ENCODE peak calls at places on chromosomes 4 and X, in four cellular contexts. One of them, this sample, is unnamed.

GRCh38 chrX:338281-338835 is 19.8 kb upstream of the GTPBP6 start:
- DNase-seq in transverse colon: no peak
- DNase-seq in upper lobe of left lung: peak
- DNase-seq in breast epithelium: no peak
- DNase-seq in this sample: no peak

GRCh38 chrX:17591741-17592110 is 145.6 kb upstream of the SCML1 start:
- DNase-seq in upper lobe of left lung: no peak
- DNase-seq in breast epithelium: no peak
- DNase-seq in transverse colon: no peak
- DNase-seq in this sample: no peak

GRCh38 chr4:98289375-98289774 is 28.2 kb downstream of the RAP1GDS1 start:
- DNase-seq in upper lobe of left lung: no peak
- DNase-seq in breast epithelium: no peak
- DNase-seq in transverse colon: no peak
- DNase-seq in this sample: no peak

GRCh38 chr4:15690020-15690809 is 8.6 kb downstream of the FAM200B start:
- DNase-seq in upper lobe of left lung: no peak
- DNase-seq in breast epithelium: no peak
- DNase-seq in transverse colon: no peak
- DNase-seq in this sample: no peak

GRCh38 chr4:44326716-44327115 is 121.9 kb downstream of the KCTD8 start:
- DNase-seq in breast epithelium: no peak
- DNase-seq in transverse colon: no peak
- DNase-seq in upper lobe of left lung: no peak
- DNase-seq in this sample: no peak

GRCh38 chrX:126164689-126165400 is 1.2 kb downstream of the DCAF12L2 start:
- DNase-seq in transverse colon: no peak
- DNase-seq in upper lobe of left lung: peak
- DNase-seq in breast epithelium: no peak
- DNase-seq in this sample: no peak

GRCh38 chrX:51568586-51568985 is 50.1 kb downstream of the CENPVL3 start:
- DNase-seq in transverse colon: no peak
- DNase-seq in upper lobe of left lung: no peak
- DNase-seq in breast epithelium: no peak
- DNase-seq in this sample: no peak

GRCh38 chr4:102572452-102572851 is 71.3 kb downstream of the NFKB1 start:
- DNase-seq in breast epithelium: no peak
- DNase-seq in transverse colon: no peak
- DNase-seq in upper lobe of left lung: no peak
- DNase-seq in this sample: no peak

GRCh38 chr4:37542749-37543148 is 143.4 kb downstream of the RELL1 start:
- DNase-seq in transverse colon: no peak
- DNase-seq in breast epithelium: no peak
- DNase-seq in upper lobe of left lung: no peak
- DNase-seq in this sample: no peak

GRCh38 chrX:45191820-45192409 is 8.8 kb downstream of the DIPK2B start:
- DNase-seq in transverse colon: no peak
- DNase-seq in upper lobe of left lung: no peak
- DNase-seq in breast epithelium: no peak
- DNase-seq in this sample: no peak

GRCh38 chrX:18353931-18354368 is 538 bp downstream of the SCML2 start:
- DNase-seq in upper lobe of left lung: peak
- DNase-seq in breast epithelium: no peak
- DNase-seq in transverse colon: peak
- DNase-seq in this sample: no peak

GRCh38 chr4:153257151-153257620 is 52.9 kb downstream of the TRIM2 start:
- DNase-seq in transverse colon: no peak
- DNase-seq in upper lobe of left lung: no peak
- DNase-seq in breast epithelium: no peak
- DNase-seq in this sample: peak
- TF ChIP-seq POLR2AphosphoS5 in transverse colon: peak
- TF ChIP-seq POLR2AphosphoS5 in upper lobe of left lung: no peak
- TF ChIP-seq POLR2AphosphoS5 in breast epithelium: no peak
- TF ChIP-seq POLR2AphosphoS5 in this sample: no peak

GRCh38 chr4:48680848-48681568 is 99.1 kb downstream of the FRYL start:
- DNase-seq in upper lobe of left lung: no peak
- DNase-seq in breast epithelium: no peak
- DNase-seq in transverse colon: no peak
- DNase-seq in this sample: no peak
- TF ChIP-seq POLR2AphosphoS5 in upper lobe of left lung: no peak
- TF ChIP-seq POLR2AphosphoS5 in breast epithelium: no peak
- TF ChIP-seq POLR2AphosphoS5 in transverse colon: peak
- TF ChIP-seq POLR2AphosphoS5 in this sample: no peak

GRCh38 chrX:40176256-40176978 is 78.7 kb upstream of the BCOR start:
- DNase-seq in transverse colon: peak
- DNase-seq in breast epithelium: no peak
- DNase-seq in upper lobe of left lung: peak
- DNase-seq in this sample: no peak
- TF ChIP-seq POLR2AphosphoS5 in transverse colon: no peak
- TF ChIP-seq POLR2AphosphoS5 in breast epithelium: no peak
- TF ChIP-seq POLR2AphosphoS5 in upper lobe of left lung: peak
- TF ChIP-seq POLR2AphosphoS5 in this sample: no peak

GRCh38 chr4:73702796-73703287 is 37.5 kb upstream of the CXCL8 start:
- DNase-seq in transverse colon: no peak
- DNase-seq in breast epithelium: no peak
- DNase-seq in upper lobe of left lung: no peak
- DNase-seq in this sample: no peak

GRCh38 chr4:73701116-73701515 is 39.3 kb upstream of the CXCL8 start:
- DNase-seq in transverse colon: no peak
- DNase-seq in upper lobe of left lung: no peak
- DNase-seq in breast epithelium: no peak
- DNase-seq in this sample: no peak

GRCh38 chr4:73703320-73703719 is 37.0 kb upstream of the CXCL8 start:
- DNase-seq in breast epithelium: no peak
- DNase-seq in upper lobe of left lung: no peak
- DNase-seq in transverse colon: no peak
- DNase-seq in this sample: no peak

GRCh38 chr4:73693816-73694215 is 46.6 kb upstream of the CXCL8 start:
- DNase-seq in breast epithelium: no peak
- DNase-seq in upper lobe of left lung: no peak
- DNase-seq in transverse colon: no peak
- DNase-seq in this sample: no peak

GRCh38 chr4:73698217-73698616 is 42.2 kb upstream of the CXCL8 start:
- DNase-seq in breast epithelium: peak
- DNase-seq in transverse colon: no peak
- DNase-seq in upper lobe of left lung: no peak
- DNase-seq in this sample: no peak
- TF ChIP-seq POLR2AphosphoS5 in breast epithelium: no peak
- TF ChIP-seq POLR2AphosphoS5 in transverse colon: no peak
- TF ChIP-seq POLR2AphosphoS5 in upper lobe of left lung: no peak
- TF ChIP-seq POLR2AphosphoS5 in this sample: no peak

GRCh38 chr4:11423465-11423864 is 5.2 kb downstream of the HS3ST1 start:
- DNase-seq in breast epithelium: no peak
- DNase-seq in transverse colon: no peak
- DNase-seq in upper lobe of left lung: no peak
- DNase-seq in this sample: no peak
- TF ChIP-seq POLR2AphosphoS5 in breast epithelium: no peak
- TF ChIP-seq POLR2AphosphoS5 in transverse colon: no peak
- TF ChIP-seq POLR2AphosphoS5 in upper lobe of left lung: peak
- TF ChIP-seq POLR2AphosphoS5 in this sample: no peak

DNA sequence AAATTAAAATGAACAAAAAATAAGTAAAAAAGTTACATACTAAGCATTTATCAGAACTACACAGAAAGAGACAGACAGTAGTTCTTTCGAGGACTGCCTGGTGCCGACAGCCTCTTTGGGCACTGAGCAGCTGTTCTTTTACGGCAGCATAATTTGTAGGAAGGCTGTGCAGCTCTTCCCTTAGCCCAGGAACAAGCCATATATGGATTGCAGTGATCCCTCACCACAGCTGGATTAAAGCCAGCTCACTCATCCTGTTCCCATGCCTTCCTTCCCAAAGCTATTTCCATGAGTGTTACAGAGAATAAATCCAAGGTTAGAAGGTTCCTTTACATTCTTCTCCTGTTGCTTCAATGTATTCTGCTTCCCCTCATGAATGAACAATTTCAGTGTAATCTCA is 71.7 kb downstream of the DDX60L start:
- DNase-seq in breast epithelium: peak
- DNase-seq in upper lobe of left lung: no peak
- DNase-seq in transverse colon: peak
- DNase-seq in this sample: no peak
- TF ChIP-seq POLR2AphosphoS5 in breast epithelium: no peak
- TF ChIP-seq POLR2AphosphoS5 in upper lobe of left lung: no peak
- TF ChIP-seq POLR2AphosphoS5 in transverse colon: peak
- TF ChIP-seq POLR2AphosphoS5 in this sample: no peak

GRCh38 chr4:119729815-119730643 is 101.4 kb upstream of the PDE5A start:
- DNase-seq in upper lobe of left lung: no peak
- DNase-seq in transverse colon: peak
- DNase-seq in breast epithelium: no peak
- DNase-seq in this sample: no peak
- TF ChIP-seq POLR2AphosphoS5 in upper lobe of left lung: peak
- TF ChIP-seq POLR2AphosphoS5 in transverse colon: no peak
- TF ChIP-seq POLR2AphosphoS5 in breast epithelium: no peak
- TF ChIP-seq POLR2AphosphoS5 in this sample: no peak

GRCh38 chr4:141635726-141636076 is 682 bp upstream of the IL15 start:
- DNase-seq in upper lobe of left lung: no peak
- DNase-seq in breast epithelium: no peak
- DNase-seq in transverse colon: no peak
- DNase-seq in this sample: no peak

GRCh38 chr4:141636771-141637460 is 533 bp downstream of the IL15 start:
- DNase-seq in breast epithelium: peak
- DNase-seq in upper lobe of left lung: peak
- DNase-seq in transverse colon: peak
- DNase-seq in this sample: peak

GRCh38 chr4:141640692-141641091 is 4.3 kb downstream of the IL15 start:
- DNase-seq in transverse colon: no peak
- DNase-seq in breast epithelium: no peak
- DNase-seq in upper lobe of left lung: no peak
- DNase-seq in this sample: no peak

GRCh38 chr4:141637565-141637964 is 1.2 kb downstream of the IL15 start:
- DNase-seq in transverse colon: no peak
- DNase-seq in breast epithelium: no peak
- DNase-seq in upper lobe of left lung: no peak
- DNase-seq in this sample: no peak

GRCh38 chr4:141636077-141636770 is at the start of gene IL15:
- DNase-seq in upper lobe of left lung: peak
- DNase-seq in transverse colon: peak
- DNase-seq in breast epithelium: peak
- DNase-seq in this sample: peak
- TF ChIP-seq POLR2AphosphoS5 in upper lobe of left lung: no peak
- TF ChIP-seq POLR2AphosphoS5 in transverse colon: no peak
- TF ChIP-seq POLR2AphosphoS5 in breast epithelium: no peak
- TF ChIP-seq POLR2AphosphoS5 in this sample: no peak

DNA sequence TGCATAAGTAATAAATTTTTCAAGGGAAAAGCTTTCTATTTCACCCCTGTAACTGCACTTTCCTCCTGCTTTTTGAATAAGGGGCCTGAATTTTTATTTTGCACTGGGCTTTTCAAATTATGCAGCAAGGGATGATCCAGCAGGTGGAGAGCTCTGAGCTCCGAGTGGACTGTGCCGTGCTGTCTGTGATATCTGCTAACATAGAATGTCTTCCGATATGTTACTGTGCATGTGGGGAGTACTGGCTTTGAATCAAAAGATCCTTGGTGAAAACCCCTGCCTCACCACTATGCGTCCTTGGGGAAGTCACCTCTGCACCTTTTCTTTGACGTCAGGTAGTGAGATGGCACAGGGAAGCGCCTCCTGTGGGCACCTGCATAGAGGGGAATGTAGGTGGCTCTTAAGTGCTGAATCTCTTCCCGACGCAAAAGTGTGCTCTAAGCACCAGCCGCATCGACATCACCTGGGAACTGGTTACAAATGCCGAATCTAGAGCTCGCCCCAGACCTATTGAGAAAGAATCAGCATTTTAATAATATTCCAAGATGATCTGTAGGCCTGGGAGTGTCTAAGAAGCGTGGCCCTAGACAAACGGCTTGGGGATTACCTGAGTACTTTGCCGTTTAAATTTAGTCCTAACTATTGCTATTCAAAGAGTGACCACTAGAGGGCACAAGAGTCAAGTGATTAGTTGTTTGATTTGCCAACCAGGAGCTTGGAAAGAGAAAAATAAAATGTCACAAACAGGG is 19.2 kb upstream of the WFS1 start:
- DNase-seq in breast epithelium: no peak
- DNase-seq in upper lobe of left lung: no peak
- DNase-seq in transverse colon: no peak
- DNase-seq in this sample: peak
- TF ChIP-seq POLR2AphosphoS5 in breast epithelium: no peak
- TF ChIP-seq POLR2AphosphoS5 in upper lobe of left lung: no peak
- TF ChIP-seq POLR2AphosphoS5 in transverse colon: no peak
- TF ChIP-seq POLR2AphosphoS5 in this sample: no peak

This sample was measured in GM12892.